ENCODE peak calls at places on chromosomes 2 and 18, in seven cellular contexts. G is GDM1; I is COR-L47; D is stimulated activated effector memory CD8-positive, alpha-beta T cell treated with anti-CD3 and anti-CD28 coated beads, Interleukin-12 subunit alpha, Interleukin-12 subunit beta, amount 100 ng/mL, for 72 hours; A is A549; Q is neural crest cell; R is stimulated activated CD4-positive, alpha-beta T cell treated with anti-CD3 and anti-CD28 coated beads, Interleukin-12 subunit alpha, Interleukin-12 subunit beta, amount 100 ng/mL, for 24 hours. S is an unnamed sample.

GRCh38 chr18:51235011-51235789 is 37.7 kb upstream of the MEX3C start:
- DNase-seq in A (peak), R (peak), G (peak), I (no peak), D (no peak), Q (no peak), S (peak)

GRCh38 chr18:77012751-77013550 is 119.6 kb downstream of the MBP start:
- DNase-seq in A (no peak), Q (no peak), I (no peak), R (no peak), D (no peak), G (no peak), S (no peak)

GRCh38 chr18:35923939-35924338 is 48.5 kb upstream of the RMP24 start:
- DNase-seq in Q (no peak), G (no peak), I (no peak), D (no peak), R (no peak), A (no peak), S (no peak)

GRCh38 chr18:811192-812122 is 585 bp downstream of the YES1 start:
- DNase-seq in D (no peak), R (no peak), I (no peak), A (no peak), G (no peak), Q (no peak), S (peak)

GRCh38 chr2:235394278-235394828 is 99.5 kb upstream of the AGAP1 start:
- DNase-seq in A (peak), D (no peak), I (no peak), G (no peak), R (no peak), Q (no peak), S (peak)

GRCh38 chr2:121382744-121383143 is 97.7 kb upstream of the TFCP2L1 start:
- DNase-seq in D (no peak), G (no peak), A (peak), I (no peak), Q (no peak), R (no peak), S (no peak)

GRCh38 chr2:1869248-1869647 is 124.9 kb upstream of the PXDN start:
- DNase-seq in Q (no peak), G (no peak), D (no peak), R (no peak), A (no peak), I (no peak), S (no peak)

GRCh38 chr2:54454922-54455583 is 1.1 kb upstream of the SPTBN1 start:
- DNase-seq in A (no peak), R (no peak), D (no peak), I (peak), Q (peak), G (no peak), S (no peak)

GRCh38 chr18:31513189-31513907 is 15.4 kb downstream of the DSG2 start:
- DNase-seq in A (peak), R (no peak), I (no peak), G (no peak), Q (no peak), D (no peak), S (no peak)

GRCh38 chr2:126887506-126887905 is 11.2 kb upstream of the TEX51 start:
- DNase-seq in R (no peak), D (no peak), I (no peak), A (no peak), Q (no peak), G (no peak), S (no peak)

GRCh38 chr2:67215214-67215613 is 181.9 kb upstream of the ETAA1 start:
- DNase-seq in D (no peak), I (no peak), A (peak), G (no peak), Q (peak), R (no peak), S (peak)

GRCh38 chr2:8148260-8148880 is 533.5 kb upstream of the ID2 start:
- DNase-seq in A (peak), R (no peak), I (no peak), G (no peak), D (no peak), Q (no peak), S (no peak)

GRCh38 chr2:134625311-134625710 is 93.5 kb downstream of the TMEM163 start:
- DNase-seq in D (no peak), A (no peak), G (no peak), R (no peak), Q (no peak), I (no peak), S (no peak)

GRCh38 chr2:145066795-145067194 is 546.9 kb upstream of the ZEB2 start:
- DNase-seq in Q (no peak), I (no peak), G (no peak), D (no peak), A (no peak), R (no peak), S (no peak)

GRCh38 chr2:98876741-98877140 is 59.3 kb downstream of the CRACDL start:
- DNase-seq in Q (no peak), A (no peak), I (no peak), G (no peak), D (no peak), R (no peak), S (no peak)

GRCh38 chr18:7367336-7367735 is 136.4 kb downstream of the LRRC30 start:
- DNase-seq in Q (no peak), I (no peak), A (peak), D (no peak), R (no peak), G (peak), S (no peak)

GRCh38 chr2:96542357-96542977 is 5.9 kb downstream of the ARID5A start:
- DNase-seq in D (no peak), R (no peak), A (no peak), I (no peak), G (no peak), Q (no peak), S (no peak)

GRCh38 chr18:57210101-57210661 is 63.3 kb downstream of the BOD1L2 start:
- DNase-seq in G (peak), A (peak), I (peak), R (no peak), D (no peak), Q (peak), S (peak)

GRCh38 chr2:154720642-154721041 is 22.1 kb downstream of the KCNJ3 start:
- DNase-seq in I (no peak), Q (no peak), D (no peak), R (no peak), A (no peak), G (no peak), S (no peak)

GRCh38 chr2:226399006-226399405 is 400.6 kb downstream of the IRS1 start:
- DNase-seq in D (no peak), R (no peak), Q (no peak), G (no peak), I (no peak), A (no peak), S (no peak)

GRCh38 chr18:33918571-33918970 is 306.1 kb downstream of the NOL4 start:
- DNase-seq in D (no peak), R (no peak), A (no peak), I (no peak), Q (no peak), G (no peak), S (no peak)

GRCh38 chr2:44934962-44935853 is 6.3 kb upstream of the SIX3 start:
- DNase-seq in Q (no peak), G (no peak), D (no peak), A (no peak), I (no peak), R (no peak), S (no peak)

GRCh38 chr2:9548506-9548905 is 7.1 kb downstream of the ADAM17 start:
- DNase-seq in A (no peak), G (no peak), D (no peak), Q (no peak), R (no peak), I (no peak), S (peak)

GRCh38 chr2:102070058-102070642 is 72.4 kb upstream of the IL1R1 start:
- DNase-seq in Q (no peak), A (peak), G (no peak), R (no peak), I (no peak), D (no peak), S (no peak)

GRCh38 chr2:62398295-62398855 is 107.6 kb downstream of the TMEM17 start:
- DNase-seq in A (no peak), R (no peak), Q (no peak), G (peak), I (no peak), D (no peak), S (no peak)

GRCh38 chr2:10963155-10963554 is 51.4 kb downstream of the KCNF1 start:
- DNase-seq in D (no peak), R (no peak), Q (no peak), A (no peak), G (no peak), I (no peak), S (peak)

GRCh38 chr18:49857708-49858107 is 44.4 kb upstream of the ACAA2 start:
- DNase-seq in I (no peak), A (no peak), D (no peak), R (no peak), G (no peak), Q (no peak), S (no peak)

GRCh38 chr2:16112251-16112971 is 172.1 kb downstream of the MYCN start:
- DNase-seq in D (no peak), Q (no peak), I (no peak), A (no peak), G (no peak), R (no peak), S (no peak)

GRCh38 chr18:45702871-45703270 is 21.1 kb upstream of the SLC14A1 start:
- DNase-seq in I (no peak), Q (no peak), A (no peak), D (no peak), G (no peak), R (no peak), S (no peak)

GRCh38 chr18:30944773-30945172 is 97.8 kb downstream of the DSC3 start:
- DNase-seq in D (no peak), A (no peak), Q (no peak), G (no peak), I (no peak), R (no peak), S (no peak)